ENCODE peak calls at places on chromosomes 12 and 14, in seven cellular contexts. P is mammary epithelial cell, M is neural crest cell, W is progenitor cell of endocrine pancreas, R is A673, C is fibroblast of villous mesenchyme, Z is GM06990. D is an unnamed sample.

GRCh38 chr14:70780396-70781075 is 28.8 kb downstream of the MAP3K9 start:
- DNase-seq in P (no peak), M (no peak), W (no peak), R (no peak), C (no peak), Z (peak; percentile 61), D (no peak)

GRCh38 chr14:51341338-51341737 is 101.3 kb downstream of the TMX1 start:
- DNase-seq in P (peak; percentile 43), M (no peak), W (no peak), R (no peak), C (no peak), Z (no peak), D (no peak)

GRCh38 chr12:50765325-50765911 is 1.5 kb downstream of the ATF1 start:
- DNase-seq in P (peak; percentile 51), M (peak; percentile 12), W (no peak), R (peak; percentile 60), C (peak; percentile 65), Z (peak; percentile 18), D (peak; percentile 21)

GRCh38 chr12:29769162-29769820 is 14.5 kb downstream of the TMTC1 start:
- DNase-seq in P (peak; percentile 79), M (no peak), W (no peak), R (no peak), C (peak; percentile 90), Z (no peak), D (no peak)

GRCh38 chr12:16939871-16940306 is 333.9 kb upstream of the LMO3 start:
- DNase-seq in P (peak; percentile 71), M (peak; percentile 25), W (no peak), R (peak; percentile 90), C (peak; percentile 20), Z (peak; percentile 10), D (peak; percentile 22)

GRCh38 chr12:130639759-130640158 is 76.3 kb downstream of the RIMBP2 start:
- DNase-seq in P (no peak), M (no peak), W (no peak), R (no peak), C (no peak), Z (no peak), D (no peak)

GRCh38 chr12:69633061-69633460 is 22.4 kb upstream of the LRRC10 start:
- DNase-seq in P (no peak), M (no peak), W (no peak), R (peak; percentile 18), C (no peak), Z (no peak), D (no peak)

GRCh38 chr12:129657179-129657578 is 246.6 kb downstream of the TMEM132D start:
- DNase-seq in P (no peak), M (no peak), W (no peak), R (no peak), C (no peak), Z (no peak), D (no peak)

GRCh38 chr14:75295061-75295461 is 16.4 kb downstream of the FOS start:
- DNase-seq in P (peak; percentile 38), M (peak; percentile 18), W (peak; percentile 25), R (peak; percentile 68), C (peak; percentile 85), Z (no peak), D (peak; percentile 63)

GRCh38 chr14:104036250-104036649 is 49.2 kb upstream of the ASPG start:
- DNase-seq in P (no peak), M (no peak), W (no peak), R (no peak), C (no peak), Z (no peak), D (no peak)

GRCh38 chr14:61549425-61549824 is 145.9 kb upstream of the HIF1A start:
- DNase-seq in P (no peak), M (no peak), W (no peak), R (no peak), C (peak; percentile 85), Z (no peak), D (no peak)

GRCh38 chr12:11771895-11772502 is 122.5 kb downstream of the ETV6 start:
- DNase-seq in P (peak; percentile 85), M (no peak), W (no peak), R (no peak), C (peak; percentile 56), Z (no peak), D (no peak)

GRCh38 chr12:24278832-24279231 is 329.4 kb upstream of the SOX5 start:
- DNase-seq in P (no peak), M (no peak), W (no peak), R (no peak), C (no peak), Z (no peak), D (no peak)
- TF ChIP-seq CTCF in P (no peak), M (peak; percentile 43), W (no peak), R (peak; percentile 35), C (peak; percentile 13), Z (no peak), D (no peak)

GRCh38 chr14:95896628-95897027 is 20.0 kb downstream of the TUNAR start:
- DNase-seq in P (no peak), M (no peak), W (no peak), R (no peak), C (no peak), Z (no peak), D (no peak)

GRCh38 chr14:95897280-95897679 is 20.6 kb downstream of the TUNAR start:
- DNase-seq in P (no peak), M (no peak), W (no peak), R (no peak), C (no peak), Z (no peak), D (no peak)

GRCh38 chr14:95903616-95904107 is 27.0 kb downstream of the TUNAR start:
- DNase-seq in P (no peak), M (no peak), W (no peak), R (no peak), C (no peak), Z (no peak), D (no peak)

GRCh38 chr14:95895720-95896119 is 19.1 kb downstream of the TUNAR start:
- DNase-seq in P (no peak), M (no peak), W (no peak), R (peak; percentile 23), C (no peak), Z (no peak), D (peak; percentile 15)

DNA sequence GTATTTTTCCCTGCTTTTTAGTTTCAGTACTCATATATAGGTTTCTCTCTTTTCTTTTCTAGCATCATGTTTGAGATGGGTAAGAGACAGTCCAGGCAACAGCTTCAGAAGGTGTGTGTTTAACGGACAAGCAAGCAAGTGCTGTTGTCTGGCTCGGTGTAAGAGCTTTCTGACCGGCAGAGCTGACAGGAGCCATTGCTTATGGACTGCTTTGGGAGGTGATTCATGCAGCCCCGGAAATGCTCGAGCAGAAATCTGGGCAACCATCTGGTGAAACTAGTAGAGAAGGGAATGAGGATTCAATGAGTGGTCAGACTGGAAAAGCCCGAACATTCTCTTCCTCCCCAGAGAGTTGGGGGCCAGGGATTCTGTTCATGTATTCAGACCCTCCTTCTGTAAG is 24.4 kb downstream of the TUNAR start:
- DNase-seq in P (no peak), M (no peak), W (no peak), R (no peak), C (no peak), Z (no peak), D (no peak)
- TF ChIP-seq CTCF in P (no peak), M (no peak), W (no peak), R (no peak), C (no peak), Z (no peak), D (no peak)

GRCh38 chr12:67268896-67269631 is at the start of gene CAND1:
- DNase-seq in P (peak; percentile 99), M (peak; percentile 93), W (peak; percentile 85), R (peak; percentile 99), C (peak; percentile 100), Z (peak; percentile 96), D (peak; percentile 91)
- TF ChIP-seq CTCF in P (no peak), M (no peak), W (peak; percentile 21), R (peak; percentile 14), C (peak; percentile 1), Z (no peak), D (no peak)

DNA sequence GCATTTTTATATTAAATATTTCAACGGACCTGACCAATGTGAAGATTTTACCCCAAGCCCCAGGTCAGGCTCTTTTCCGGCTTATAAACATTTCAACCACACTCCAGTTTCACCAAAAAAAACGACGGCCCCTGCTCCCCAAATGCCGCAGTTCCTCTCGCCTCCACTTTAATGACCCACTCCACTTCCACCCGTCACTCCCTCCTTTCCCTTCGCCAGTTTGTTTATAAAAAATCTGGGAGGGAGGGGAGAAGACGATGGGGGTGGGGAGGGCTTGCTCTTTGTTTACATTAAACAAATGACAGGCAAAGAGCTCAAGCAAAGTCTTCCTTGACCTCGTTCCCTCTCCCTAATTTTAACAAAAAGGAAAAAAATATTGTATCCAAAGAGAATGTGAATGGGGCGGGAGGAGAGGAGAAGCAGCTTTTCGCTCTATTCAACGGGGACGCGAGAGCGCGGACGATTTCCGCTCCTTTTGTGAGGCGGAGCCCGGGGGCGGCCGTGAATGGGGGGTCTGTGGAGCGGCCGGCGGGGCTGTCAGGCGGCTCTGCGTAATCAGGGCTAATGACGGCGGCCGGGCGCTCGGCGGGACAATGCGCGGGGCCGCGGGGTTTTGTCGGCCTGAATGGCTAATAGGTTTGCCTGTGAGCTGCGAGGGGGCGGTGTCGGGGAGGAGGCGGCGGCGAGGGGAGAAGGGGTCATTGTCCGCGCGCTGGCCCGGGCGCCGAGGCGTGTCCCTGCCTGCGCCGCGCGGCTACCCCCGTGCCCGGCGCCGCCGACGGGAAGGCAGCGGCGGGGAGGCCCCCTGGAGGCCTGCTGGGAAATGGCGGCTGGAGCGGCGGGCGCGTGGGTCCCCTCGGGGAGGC is 5.7 kb downstream of the SIX6 start:
- DNase-seq in P (no peak), M (peak; percentile 85), W (peak; percentile 61), R (peak; percentile 60), C (no peak), Z (no peak), D (peak; percentile 84)
- TF ChIP-seq CTCF in P (peak; percentile 40), M (peak; percentile 72), W (peak; percentile 75), R (peak; percentile 58), C (peak; percentile 2), Z (no peak), D (peak; percentile 48)

GRCh38 chr12:23221926-23222325 is 597.0 kb downstream of the ETNK1 start:
- DNase-seq in P (no peak), M (no peak), W (no peak), R (no peak), C (no peak), Z (no peak), D (no peak)

GRCh38 chr12:23217716-23218115 is 592.7 kb downstream of the ETNK1 start:
- DNase-seq in P (no peak), M (no peak), W (no peak), R (no peak), C (no peak), Z (no peak), D (peak; percentile 26)

GRCh38 chr12:23217158-23217557 is 592.2 kb downstream of the ETNK1 start:
- DNase-seq in P (no peak), M (no peak), W (no peak), R (peak; percentile 12), C (no peak), Z (no peak), D (no peak)

GRCh38 chr12:23222801-23223200 is 597.8 kb downstream of the ETNK1 start:
- DNase-seq in P (peak; percentile 29), M (no peak), W (no peak), R (no peak), C (no peak), Z (no peak), D (no peak)

GRCh38 chr12:23221066-23221465 is 596.1 kb downstream of the ETNK1 start:
- DNase-seq in P (peak; percentile 5), M (no peak), W (no peak), R (peak; percentile 16), C (no peak), Z (no peak), D (no peak)
- TF ChIP-seq CTCF in P (peak; percentile 62), M (peak; percentile 57), W (peak; percentile 56), R (peak; percentile 58), C (peak; percentile 33), Z (peak; percentile 34), D (peak; percentile 23)

GRCh38 chr12:128190614-128191013 is 76.4 kb upstream of the TMEM132C start:
- DNase-seq in P (no peak), M (peak; percentile 68), W (peak; percentile 42), R (no peak), C (no peak), Z (no peak), D (peak; percentile 80)
- TF ChIP-seq CTCF in P (no peak), M (peak; percentile 77), W (peak; percentile 84), R (peak; percentile 33), C (peak; percentile 21), Z (no peak), D (peak; percentile 83)

D was measured in nephron progenitor cell.